ENCODE peak calls at places on chromosomes 13 and 19, in ten cellular contexts. D is mesenchymal stem cell, F is mammary epithelial cell, I is neural progenitor cell, C is H9, M is neuronal stem cell, V is hepatocyte, N is IMR-90, K is A549, L is fibroblast of lung. B is an unnamed sample. For H3K9me3 and H3K4me1, the result is how much of the 10 kb centered on the place peaks cover.

GRCh38 chr19:28633223-28634030 is 579.5 kb downstream of the UQCRFS1 start:
- DNase-seq in D (peak), F (peak), I (peak), C (peak), M (peak), V (peak), N (peak), K (no peak), L (peak), B (peak)

GRCh38 chr13:109088528-109088927 is 459.1 kb downstream of the MYO16 start:
- DNase-seq in D (no peak), F (no peak), I (peak), C (no peak), M (no peak), V (no peak), N (no peak), K (no peak), L (no peak), B (no peak)

GRCh38 chr13:102028198-102028597 is 373.6 kb downstream of the FGF14 start:
- DNase-seq in D (no peak), F (no peak), I (no peak), C (no peak), M (no peak), V (no peak), N (no peak), K (no peak), L (no peak), B (no peak)

GRCh38 chr19:57319869-57320179 is 448 bp upstream of the ZNF543 start:
- DNase-seq in D (no peak), F (no peak), I (no peak), C (no peak), M (no peak), V (no peak), N (no peak), K (no peak), L (no peak), B (no peak)

GRCh38 chr13:40637644-40638043 is 28.8 kb downstream of the FOXO1 start:
- DNase-seq in D (peak), F (no peak), I (no peak), C (no peak), M (no peak), V (peak), N (no peak), K (no peak), L (no peak), B (no peak)

GRCh38 chr13:97223711-97224461 is 1.8 kb downstream of the MBNL2 start:
- DNase-seq in D (peak), F (peak), I (peak), C (peak), M (peak), V (peak), N (peak), K (peak), L (peak), B (peak)

GRCh38 chr13:77374339-77374738 is 47.4 kb upstream of the MYCBP2 start:
- DNase-seq in D (no peak), F (no peak), I (no peak), C (no peak), M (no peak), V (no peak), N (no peak), K (no peak), L (no peak), B (no peak)

GRCh38 chr19:47075941-47076340 is 27.5 kb upstream of the TMEM160 start:
- DNase-seq in D (no peak), F (no peak), I (no peak), C (no peak), M (no peak), V (no peak), N (peak), K (no peak), L (no peak), B (no peak)

GRCh38 chr19:55441692-55442321 is 1.3 kb downstream of the SHISA7 start:
- DNase-seq in D (no peak), F (no peak), I (peak), C (peak), M (no peak), V (no peak), N (no peak), K (no peak), L (no peak), B (no peak)

GRCh38 chr19:34430738-34431625 is 2.8 kb downstream of the UBA2 start:
- DNase-seq in D (peak), F (peak), I (peak), C (no peak), M (peak), V (peak), N (peak), K (peak), L (peak), B (peak)

GRCh38 chr13:78764665-78765064 is 105.7 kb upstream of the OBI1 start:
- DNase-seq in D (no peak), F (no peak), I (peak), C (peak), M (no peak), V (no peak), N (no peak), K (no peak), L (no peak), B (no peak)

GRCh38 chr19:4140237-4140711 is 13.2 kb upstream of the CREB3L3 start:
- DNase-seq in D (peak), F (peak), I (peak), C (peak), M (peak), V (peak), N (peak), K (peak), L (peak), B (peak)

GRCh38 chr19:29764322-29764721 is 47.5 kb upstream of the CCNE1 start:
- DNase-seq in D (no peak), F (no peak), I (no peak), C (no peak), M (no peak), V (no peak), N (no peak), K (no peak), L (no peak), B (no peak)

GRCh38 chr19:5534787-5535586 is 32.8 kb downstream of the TINCR start:
- DNase-seq in D (no peak), F (no peak), I (no peak), C (peak), M (no peak), V (no peak), N (peak), K (no peak), L (no peak), B (no peak)

GRCh38 chr19:45069056-45069455 is 7.2 kb downstream of the ZNF296 start:
- DNase-seq in D (peak), F (peak), I (peak), C (peak), M (no peak), V (peak), N (no peak), K (peak), L (peak), B (no peak)

GRCh38 chr19:51644636-51645271 is 1.9 kb downstream of the SIGLEC14 start:
- DNase-seq in D (no peak), F (no peak), I (no peak), C (no peak), M (no peak), V (no peak), N (no peak), K (no peak), L (no peak), B (no peak)

GRCh38 chr19:14772995-14773394 is 5.4 kb downstream of the ADGRE2 start:
- DNase-seq in D (no peak), F (no peak), I (no peak), C (no peak), M (no peak), V (no peak), N (no peak), K (no peak), L (no peak), B (no peak)

GRCh38 chr13:106466691-106467405 is 68.6 kb downstream of the EFNB2 start:
- DNase-seq in D (no peak), F (no peak), I (no peak), C (no peak), M (no peak), V (no peak), N (no peak), K (no peak), L (no peak), B (no peak)

GRCh38 chr19:44435441-44435840 is 12.8 kb downstream of the ZNF229 start:
- DNase-seq in D (no peak), F (no peak), I (no peak), C (no peak), M (no peak), V (no peak), N (no peak), K (no peak), L (no peak), B (no peak)

GRCh38 chr13:20426766-20427448 is 98.8 kb downstream of the CRYL1 start:
- DNase-seq in D (peak), F (no peak), I (no peak), C (no peak), M (no peak), V (no peak), N (peak), K (no peak), L (no peak), B (no peak)

GRCh38 chr13:99366075-99366987 is 59.1 kb upstream of the GPR183 start:
- DNase-seq in D (no peak), F (no peak), I (no peak), C (no peak), M (no peak), V (no peak), N (no peak), K (no peak), L (no peak), B (no peak)

GRCh38 chr19:54481326-54481930 is 8.3 kb upstream of the CDC42EP5 start:
- DNase-seq in D (peak), F (peak), I (peak), C (peak), M (peak), V (peak), N (peak), K (no peak), L (no peak), B (peak)

GRCh38 chr19:29191005-29191404 is 21.9 kb downstream of the UQCRFS1 start:
- DNase-seq in D (no peak), F (peak), I (no peak), C (no peak), M (no peak), V (no peak), N (no peak), K (no peak), L (no peak), B (no peak)

GRCh38 chr13:85665286-85665685 is 133.9 kb downstream of the SLITRK6 start:
- DNase-seq in D (peak), F (peak), I (no peak), C (no peak), M (no peak), V (peak), N (peak), K (no peak), L (peak), B (peak)

GRCh38 chr19:12790628-12791344 is 500 bp upstream of the JUNB start:
- DNase-seq in D (peak), F (peak), I (peak), C (no peak), M (no peak), V (no peak), N (no peak), K (no peak), L (no peak), B (peak)

DNA sequence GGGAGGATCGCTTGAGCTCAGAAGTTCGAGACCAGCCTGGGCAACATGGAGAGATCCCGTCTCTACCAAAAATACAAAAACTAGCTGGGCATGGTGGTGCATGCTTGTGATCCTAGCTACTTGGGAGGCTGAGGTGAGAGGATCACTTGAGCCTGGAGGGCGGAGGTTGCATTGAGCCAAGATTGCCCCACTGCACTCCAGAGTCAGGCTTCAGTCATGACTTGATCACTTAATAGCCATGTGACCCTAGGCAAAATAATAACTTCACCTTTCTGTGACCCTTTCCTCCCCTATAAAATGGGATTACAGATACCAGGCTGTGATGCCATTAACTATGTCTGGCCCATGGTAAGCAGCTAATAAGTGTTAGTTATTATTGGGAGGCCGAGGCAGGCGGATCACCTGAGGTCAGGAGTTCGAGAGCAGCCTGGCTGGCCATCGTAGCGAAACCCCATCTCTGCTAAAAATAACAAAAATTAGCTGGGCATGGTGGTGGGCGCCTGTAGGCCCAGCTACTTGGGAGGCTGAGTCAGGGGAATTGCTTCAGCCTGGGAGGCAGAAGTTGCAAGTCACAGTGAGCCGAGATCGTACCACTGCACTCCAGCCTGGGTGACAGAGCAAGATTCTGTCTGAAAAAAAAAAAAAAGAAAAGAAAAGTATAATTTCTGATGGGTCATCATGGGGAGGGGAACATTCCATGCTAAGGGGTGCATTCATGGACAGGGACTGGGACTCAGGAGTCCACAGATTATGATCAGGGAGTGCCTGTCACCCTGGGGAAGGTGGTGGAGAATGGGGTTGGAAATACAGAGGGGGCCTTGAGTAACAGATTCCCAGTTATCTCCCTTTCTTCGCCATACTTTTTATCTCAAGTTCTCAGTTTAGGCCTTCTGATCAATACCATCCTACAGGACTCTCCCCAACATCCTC is 15.5 kb downstream of the TPM4 start:
- DNase-seq in D (no peak), F (no peak), I (no peak), C (no peak), M (no peak), V (no peak), N (no peak), K (no peak), L (no peak), B (no peak)
- H3K9me3 ChIP-seq in D (under half), F (under half), I (under half), C (under half), M (under half), V (under half), N (under half), K (under half), L (under half), B (under half)

GRCh38 chr13:33543089-33543459 is 257.5 kb upstream of the STARD13 start:
- DNase-seq in D (no peak), F (no peak), I (no peak), C (no peak), M (no peak), V (no peak), N (no peak), K (no peak), L (no peak), B (no peak)

GRCh38 chr13:33547035-33547434 is 261.5 kb upstream of the STARD13 start:
- DNase-seq in D (no peak), F (no peak), I (no peak), C (no peak), M (no peak), V (no peak), N (no peak), K (no peak), L (no peak), B (no peak)

GRCh38 chr13:33543631-33544030 is 258.1 kb upstream of the STARD13 start:
- DNase-seq in D (no peak), F (peak), I (peak), C (no peak), M (no peak), V (peak), N (no peak), K (no peak), L (no peak), B (no peak)

GRCh38 chr13:33544308-33544707 is 258.8 kb upstream of the STARD13 start:
- DNase-seq in D (no peak), F (no peak), I (no peak), C (no peak), M (no peak), V (no peak), N (no peak), K (no peak), L (no peak), B (no peak)

DNA sequence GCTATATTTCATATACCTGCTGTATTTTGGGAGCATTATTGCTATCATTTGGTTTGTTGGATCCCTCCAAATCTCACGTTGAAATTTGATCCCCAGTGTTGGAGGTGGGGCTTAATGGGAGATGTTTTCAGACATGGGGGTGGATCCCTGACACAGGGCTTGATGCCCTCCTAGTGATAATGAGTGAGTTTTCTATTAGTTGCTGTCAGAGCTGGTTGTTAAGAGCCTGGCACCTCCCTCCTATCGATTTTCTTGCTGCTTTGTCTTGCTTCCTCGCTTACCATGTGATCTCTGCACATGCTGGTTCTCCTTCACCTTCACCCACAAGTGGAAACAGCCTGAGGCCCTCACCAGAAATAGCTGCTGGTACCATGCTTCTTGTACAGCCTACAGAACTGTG is 259.9 kb upstream of the STARD13 start:
- DNase-seq in D (no peak), F (no peak), I (no peak), C (no peak), M (no peak), V (no peak), N (no peak), K (no peak), L (no peak), B (no peak)
- H3K4me1 ChIP-seq in D (under half), F (under half), I (under half), C (under half), M (under half), V (under half), N (under half), K (under half), L (under half), B (under half)

DNA sequence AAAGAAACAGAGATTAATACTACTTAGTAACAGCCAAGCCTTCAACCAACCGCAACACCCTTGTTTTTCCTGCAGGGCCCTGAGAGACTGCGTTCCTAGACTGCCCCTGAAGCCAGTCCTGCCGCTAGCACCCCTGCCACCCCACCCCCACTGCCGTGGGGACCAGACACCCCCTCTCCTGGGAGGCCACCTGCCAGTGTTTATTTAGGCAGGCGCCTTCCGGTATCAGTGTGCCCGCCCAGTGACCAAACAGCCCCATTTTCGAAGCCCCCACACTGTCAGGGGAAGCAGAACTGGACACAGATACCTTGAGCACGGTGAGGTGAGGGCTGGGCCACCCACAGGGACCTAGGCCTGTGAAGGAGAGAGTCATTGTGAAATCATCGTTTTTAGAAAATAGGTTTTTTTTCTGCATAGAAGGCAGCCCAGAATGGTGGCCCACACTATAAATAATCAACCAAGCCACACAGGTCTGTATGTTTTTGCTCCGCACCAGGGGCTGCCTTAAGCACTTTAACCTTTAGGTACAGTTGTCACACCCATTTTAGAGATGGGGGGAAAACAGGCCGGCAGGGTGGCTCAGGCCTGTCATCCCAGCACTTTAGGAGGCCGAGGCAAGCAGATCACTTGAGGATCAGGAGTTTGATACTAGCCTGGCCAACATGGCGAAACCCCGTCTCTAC is 3.5 kb upstream of the TLE5 start:
- DNase-seq in D (no peak), F (no peak), I (no peak), C (no peak), M (no peak), V (peak), N (no peak), K (no peak), L (no peak), B (no peak)
- H3K4me2 ChIP-seq in D (no peak), F (no peak), I (no peak), C (no peak), M (no peak), V (peak), N (no peak), K (peak), L (no peak), B (no peak)

DNA sequence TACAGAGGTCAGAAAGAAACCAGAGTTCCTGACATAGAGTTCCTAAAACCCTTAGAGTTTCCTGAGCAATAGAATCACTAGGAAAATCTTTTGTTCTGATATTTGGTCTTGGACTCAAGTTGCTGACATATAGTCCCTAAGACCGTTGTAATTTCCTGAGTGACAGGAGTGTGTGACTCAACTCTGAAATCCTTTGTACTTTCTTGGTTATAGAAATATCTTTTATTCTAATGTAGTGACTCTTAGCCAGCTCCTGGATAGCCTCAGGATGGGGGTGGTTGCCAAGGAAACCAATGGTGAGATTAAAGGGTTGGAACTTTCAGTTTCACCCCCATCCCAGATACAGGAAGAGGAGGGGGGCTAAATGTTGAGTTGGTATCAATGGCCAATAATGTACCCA is 41.9 kb downstream of the MBD3L2B start:
- DNase-seq in D (no peak), F (no peak), I (no peak), C (no peak), M (no peak), V (no peak), N (no peak), K (no peak), L (no peak), B (no peak)
- H3K9me3 ChIP-seq in D (under half), F (under half), I (under half), C (half or more), M (under half), V (under half), N (under half), K (under half), L (under half), B (under half)

DNA sequence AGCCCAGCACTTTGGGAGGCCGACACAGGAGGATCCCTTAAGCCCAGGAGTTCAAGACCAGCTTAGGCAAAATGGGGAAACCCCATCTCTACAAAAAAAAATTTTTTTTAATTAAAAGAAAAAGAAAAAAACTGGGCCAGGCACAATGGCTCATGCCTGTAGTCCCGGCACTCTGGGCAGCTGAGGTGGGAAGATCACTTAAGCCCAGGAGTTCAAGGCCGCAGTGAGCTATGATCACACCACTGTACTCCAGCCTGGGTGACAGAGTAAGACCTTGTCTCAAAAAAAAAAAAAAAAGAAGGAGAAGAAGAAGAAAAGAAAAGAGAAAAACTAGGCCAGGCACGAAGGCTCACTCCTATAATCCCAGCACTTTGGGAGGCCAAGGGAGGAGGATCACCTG is 4.3 kb downstream of the ELL start:
- DNase-seq in D (no peak), F (no peak), I (no peak), C (no peak), M (no peak), V (no peak), N (no peak), K (no peak), L (no peak), B (no peak)
- H3K4me1 ChIP-seq in D (under half), F (under half), I (under half), C (under half), M (under half), V (under half), N (under half), K (under half), L (under half), B (half or more)

DNA sequence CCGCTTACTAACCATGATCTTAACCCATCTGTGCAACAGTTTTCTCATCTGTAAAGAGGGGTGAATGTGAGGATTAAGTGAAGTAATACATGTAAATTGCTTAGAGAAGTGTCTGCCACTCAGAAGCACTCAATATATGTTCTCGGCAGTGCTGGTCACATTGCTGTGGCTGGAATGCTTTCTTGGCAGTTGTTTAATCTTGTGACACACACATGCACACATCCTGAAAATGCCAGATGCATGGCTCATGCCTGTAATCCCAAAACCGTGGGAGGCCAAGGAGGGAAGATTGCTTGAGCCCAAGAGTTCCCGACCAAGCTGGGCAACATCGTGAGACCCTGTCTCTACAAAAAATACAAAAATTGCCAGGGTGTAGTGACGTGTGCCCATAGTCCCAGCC is 4.9 kb upstream of the DMKN start:
- DNase-seq in D (peak), F (peak), I (no peak), C (no peak), M (no peak), V (peak), N (peak), K (peak), L (peak), B (peak)
- H3K4me2 ChIP-seq in D (no peak), F (peak), I (no peak), C (no peak), M (no peak), V (no peak), N (peak), K (peak), L (no peak), B (no peak)

B was measured in PC-9.